ENCODE peak calls at places on chromosomes 2 and 18, in six cellular contexts. T is stomach, R is MCF 10A, Z is Calu3, U is astrocyte of the cerebellum, L is glutamatergic neuron. N is an unnamed sample.
A peak's percentile ranks its signal among the peaks of the same experiment; 100 is the strongest.

GRCh38 chr2:127093648-127094210 is 13.2 kb downstream of the BIN1 start:
- DNase-seq in T (no peak), R (no peak), Z (no peak), U (no peak), L (peak; percentile 10), N (no peak)

GRCh38 chr2:204472375-204472774 is 72.9 kb upstream of the PARD3B start:
- DNase-seq in T (no peak), R (no peak), Z (no peak), U (no peak), L (no peak), N (no peak)

GRCh38 chr18:79949571-79950439 is 1.6 kb downstream of the SLC66A2 start:
- DNase-seq in T (peak; percentile 32), R (no peak), Z (no peak), U (no peak), L (no peak), N (no peak)

GRCh38 chr2:182615036-182615435 is 101.0 kb upstream of the DNAJC10 start:
- DNase-seq in T (no peak), R (no peak), Z (no peak), U (no peak), L (no peak), N (no peak)

GRCh38 chr18:36186461-36187137 is 698 bp upstream of the MOCOS start:
- DNase-seq in T (peak; percentile 40), R (peak; percentile 64), Z (peak; percentile 59), U (no peak), L (no peak), N (no peak)

GRCh38 chr18:63444567-63444966 is 22.3 kb upstream of the VPS4B start:
- DNase-seq in T (no peak), R (peak; percentile 95), Z (no peak), U (no peak), L (no peak), N (no peak)

GRCh38 chr2:204538179-204539009 is 6.9 kb upstream of the PARD3B start:
- DNase-seq in T (peak; percentile 54), R (peak; percentile 9), Z (no peak), U (no peak), L (no peak), N (no peak)

GRCh38 chr18:32081881-32082280 is 9.8 kb upstream of the RNF138 start:
- DNase-seq in T (no peak), R (no peak), Z (no peak), U (peak; percentile 39), L (no peak), N (no peak)

GRCh38 chr2:216344958-216345315 is 27.3 kb downstream of the MARCHF4 start:
- DNase-seq in T (no peak), R (no peak), Z (no peak), U (peak; percentile 36), L (no peak), N (no peak)

GRCh38 chr2:199261221-199261620 is 196.5 kb downstream of the SATB2 start:
- DNase-seq in T (no peak), R (peak; percentile 77), Z (peak; percentile 3), U (peak; percentile 95), L (no peak), N (peak; percentile 26)

GRCh38 chr2:241315879-241316700 is at the start of gene SEPTIN2:
- DNase-seq in T (no peak), R (peak; percentile 55), Z (peak; percentile 72), U (no peak), L (peak; percentile 45), N (no peak)

GRCh38 chr2:238513346-238513745 is 86.6 kb downstream of the ASB1 start:
- DNase-seq in T (no peak), R (peak; percentile 79), Z (peak; percentile 53), U (no peak), L (peak; percentile 48), N (peak; percentile 4)

GRCh38 chr2:166127217-166128155 is at the start of gene SCN1A:
- DNase-seq in T (no peak), R (peak; percentile 48), Z (no peak), U (peak; percentile 29), L (no peak), N (no peak)

GRCh38 chr2:221189431-221189830 is 382.7 kb downstream of the EPHA4 start:
- DNase-seq in T (no peak), R (no peak), Z (no peak), U (no peak), L (no peak), N (no peak)

GRCh38 chr2:21047161-21048009 is 3.5 kb upstream of the APOB start:
- DNase-seq in T (peak; percentile 58), R (no peak), Z (no peak), U (no peak), L (no peak), N (no peak)

GRCh38 chr2:27125104-27125503 is 1.5 kb downstream of the ABHD1 start:
- DNase-seq in T (no peak), R (no peak), Z (no peak), U (no peak), L (no peak), N (no peak)

GRCh38 chr2:27122791-27123190 is 824 bp upstream of the ABHD1 start:
- DNase-seq in T (no peak), R (no peak), Z (no peak), U (no peak), L (no peak), N (no peak)

GRCh38 chr2:27126252-27126710 is 2.7 kb downstream of the ABHD1 start:
- DNase-seq in T (no peak), R (no peak), Z (no peak), U (no peak), L (no peak), N (no peak)

GRCh38 chr2:27127883-27128670 is 4.5 kb downstream of the ABHD1 start:
- DNase-seq in T (no peak), R (no peak), Z (no peak), U (no peak), L (no peak), N (no peak)

DNA sequence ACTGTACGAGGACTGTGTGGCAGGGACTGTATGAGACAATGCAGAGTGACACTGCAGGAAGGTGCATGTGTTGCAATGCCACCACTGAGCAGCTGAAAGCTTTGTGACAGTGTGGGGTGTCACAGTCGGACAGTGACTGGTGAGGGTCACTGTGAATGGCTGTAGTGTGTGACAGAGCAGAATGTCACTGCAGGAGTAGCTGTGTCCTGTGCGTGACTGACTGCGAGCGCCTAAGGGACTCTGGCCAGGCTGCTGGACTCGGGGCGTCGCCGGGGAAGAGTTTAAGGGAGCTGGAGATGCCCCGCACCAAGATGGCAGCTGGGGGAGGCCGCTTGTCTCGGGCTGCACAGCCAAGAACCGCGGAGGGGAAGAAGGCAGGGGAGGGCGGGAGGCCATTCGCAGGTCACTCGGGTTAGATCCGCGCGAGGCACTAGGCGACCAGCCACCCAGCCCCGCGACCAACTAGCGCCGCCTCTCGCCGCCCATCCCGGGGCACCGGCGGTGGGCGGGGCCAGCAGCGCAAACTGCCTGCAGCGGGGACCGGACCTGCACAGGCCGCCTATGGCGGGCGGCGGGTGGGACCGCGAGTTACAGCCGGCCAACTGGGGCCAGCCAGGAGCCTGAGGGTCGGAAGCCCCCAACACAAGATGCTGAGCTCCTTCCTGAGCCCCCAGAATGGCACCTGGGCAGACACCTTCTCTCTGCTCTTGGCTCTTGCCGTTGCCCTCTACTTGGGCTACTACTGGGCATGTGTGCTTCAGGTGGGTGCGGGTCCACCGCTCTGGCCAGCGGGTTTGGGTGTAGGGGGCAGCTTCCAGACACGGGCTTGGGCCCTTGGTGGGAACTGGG is at the start of gene ABHD1:
- DNase-seq in T (peak; percentile 69), R (no peak), Z (peak; percentile 57), U (no peak), L (peak; percentile 71), N (no peak)
- TF ChIP-seq CTCF in T (no peak), R (no peak), Z (no peak), U (no peak), L (no peak), N (no peak)

GRCh38 chr2:44389895-44390294 is 28.1 kb downstream of the CAMKMT start:
- DNase-seq in T (no peak), R (no peak), Z (no peak), U (no peak), L (no peak), N (no peak)
- TF ChIP-seq CTCF in T (peak; percentile 32), R (no peak), Z (peak; percentile 17), U (peak; percentile 4), L (peak; percentile 61), N (peak; percentile 27)

DNA sequence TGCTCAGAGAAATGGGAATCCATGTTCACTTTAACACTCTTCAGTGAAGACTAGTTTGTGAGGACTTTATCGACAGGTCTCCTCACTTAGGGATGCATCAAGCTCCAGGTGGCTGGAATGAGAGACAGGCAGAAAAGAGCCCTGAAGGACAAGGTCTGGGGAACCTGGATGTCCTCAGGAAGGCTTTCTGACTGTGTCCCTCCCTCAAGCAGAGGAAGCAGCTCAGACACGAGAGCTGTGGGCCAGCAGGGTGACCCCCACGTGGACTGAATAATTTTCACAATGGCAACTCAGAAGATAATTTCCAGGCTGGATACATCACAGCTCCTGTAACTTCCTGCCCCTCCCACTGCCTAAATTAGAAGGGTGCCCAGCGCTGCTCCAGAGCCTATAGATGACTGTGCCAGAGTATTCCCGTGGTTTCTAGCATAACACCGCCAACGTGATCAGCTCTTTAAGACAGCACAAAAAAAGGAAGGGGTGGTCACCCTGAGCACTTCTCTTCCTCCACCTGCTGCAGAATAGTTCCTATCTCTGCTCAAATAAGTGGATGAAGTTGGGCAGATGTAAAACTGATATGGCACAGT is 25.8 kb upstream of the NCK2 start:
- DNase-seq in T (no peak), R (no peak), Z (no peak), U (no peak), L (no peak), N (no peak)
- TF ChIP-seq CTCF in T (no peak), R (no peak), Z (no peak), U (no peak), L (no peak), N (no peak)

GRCh38 chr18:74351354-74351753 is 35.7 kb downstream of the C18orf63 start:
- DNase-seq in T (no peak), R (peak; percentile 12), Z (no peak), U (peak; percentile 13), L (no peak), N (no peak)

GRCh38 chr18:74356959-74357358 is 41.3 kb downstream of the C18orf63 start:
- DNase-seq in T (no peak), R (no peak), Z (no peak), U (no peak), L (no peak), N (no peak)

DNA sequence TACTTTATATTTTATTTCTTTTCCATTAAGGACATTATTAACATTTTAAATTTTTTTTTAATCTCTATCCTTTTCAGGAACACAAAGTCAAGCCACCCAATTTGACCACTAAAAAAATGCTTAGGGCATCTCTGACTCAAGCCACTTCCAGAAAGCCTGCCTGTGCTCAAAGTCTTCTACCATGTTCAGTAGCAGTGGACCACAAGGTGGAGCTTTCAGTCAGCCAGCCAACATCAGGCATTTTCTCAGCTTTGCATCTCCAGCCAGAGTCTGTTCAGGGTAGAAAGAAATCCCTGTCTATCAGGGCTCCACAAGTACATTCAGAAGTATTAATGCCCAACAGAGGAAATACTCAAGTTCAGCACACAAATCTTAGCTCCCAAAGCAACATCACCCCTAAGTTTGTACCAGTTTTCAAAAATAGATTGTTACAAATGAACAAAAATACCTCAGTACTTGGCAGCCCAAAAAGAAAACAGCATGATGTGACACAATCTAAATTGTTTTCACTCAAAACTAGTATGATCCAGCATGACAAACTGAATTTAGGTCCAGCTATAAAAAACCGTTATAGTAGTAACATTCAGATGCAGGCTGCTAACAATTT is 37.6 kb downstream of the C18orf63 start:
- DNase-seq in T (peak; percentile 69), R (peak; percentile 61), Z (peak; percentile 63), U (peak; percentile 65), L (peak; percentile 54), N (peak; percentile 29)
- TF ChIP-seq CTCF in T (peak; percentile 56), R (peak; percentile 55), Z (peak; percentile 69), U (peak; percentile 87), L (peak; percentile 38), N (peak; percentile 97)